ENCODE peak calls at places on chromosomes 6 and 20, in six cellular contexts. C is H1, G is GM12891, M is HepG2, U is K562, I is GM12878. Z is an unnamed sample.

GRCh38 chr6:154548130-154548830 is 37.8 kb upstream of the CNKSR3 start:
- DNase-seq in C (no peak), G (no peak), M (no peak), U (no peak), I (no peak), Z (no peak)

GRCh38 chr6:88865275-88865674 is 98.1 kb downstream of the RNGTT start:
- DNase-seq in C (no peak), G (no peak), M (no peak), U (no peak), I (no peak), Z (no peak)

GRCh38 chr6:14542670-14543366 is 425.2 kb downstream of the CD83 start:
- DNase-seq in C (no peak), G (no peak), M (no peak), U (no peak), I (peak), Z (no peak)

GRCh38 chr6:170038251-170038650 is 252.6 kb downstream of the DLL1 start:
- DNase-seq in C (no peak), G (no peak), M (no peak), U (no peak), I (no peak), Z (no peak)

GRCh38 chr6:168078943-168079405 is at the start of gene FRMD1:
- DNase-seq in C (no peak), G (no peak), M (peak), U (no peak), I (no peak), Z (no peak)

GRCh38 chr6:8905647-8906231 is 470.4 kb upstream of the SLC35B3 start:
- DNase-seq in C (no peak), G (no peak), M (no peak), U (no peak), I (no peak), Z (no peak)

GRCh38 chr6:165729307-165729936 is 66.4 kb upstream of the PDE10A start:
- DNase-seq in C (peak), G (peak), M (peak), U (peak), I (no peak), Z (peak)

GRCh38 chr6:5271926-5272325 is 10.6 kb downstream of the FARS2 start:
- DNase-seq in C (no peak), G (no peak), M (no peak), U (no peak), I (no peak), Z (no peak)

GRCh38 chr6:52573295-52573694 is 3.6 kb downstream of the TRAM2 start:
- DNase-seq in C (no peak), G (no peak), M (no peak), U (no peak), I (no peak), Z (no peak)

GRCh38 chr6:123640567-123641187 is 3.9 kb upstream of the TRDN start:
- DNase-seq in C (no peak), G (no peak), M (no peak), U (no peak), I (no peak), Z (no peak)

GRCh38 chr6:169723991-169724553 is at the start of gene PHF10:
- DNase-seq in C (no peak), G (peak), M (no peak), U (peak), I (no peak), Z (peak)

GRCh38 chr6:144161970-144162369 is 11.7 kb downstream of the STX11 start:
- DNase-seq in C (no peak), G (no peak), M (no peak), U (no peak), I (no peak), Z (no peak)

GRCh38 chr20:45425561-45425960 is 9.6 kb downstream of the PIGT start:
- DNase-seq in C (no peak), G (no peak), M (no peak), U (no peak), I (no peak), Z (no peak)

GRCh38 chr6:19399406-19399805 is 437.8 kb upstream of the ID4 start:
- DNase-seq in C (no peak), G (no peak), M (no peak), U (no peak), I (no peak), Z (no peak)

GRCh38 chr20:57093766-57094165 is 172.7 kb downstream of the BMP7 start:
- DNase-seq in C (no peak), G (no peak), M (no peak), U (no peak), I (no peak), Z (no peak)

GRCh38 chr6:37705239-37706051 is 7.8 kb upstream of the MDGA1 start:
- DNase-seq in C (peak), G (peak), M (no peak), U (peak), I (peak), Z (peak)

GRCh38 chr6:5125152-5126006 is 40.2 kb downstream of the PPP1R3G start:
- DNase-seq in C (no peak), G (no peak), M (peak), U (peak), I (no peak), Z (no peak)

GRCh38 chr6:166097914-166098522 is 69.6 kb downstream of the TBXT start:
- DNase-seq in C (peak), G (peak), M (peak), U (peak), I (no peak), Z (peak)

GRCh38 chr20:29874476-29875202 is 1382.8 kb upstream of the DEFB115 start:
- DNase-seq in C (no peak), G (no peak), M (no peak), U (no peak), I (no peak), Z (no peak)

GRCh38 chr20:37864275-37864674 is 38.7 kb upstream of the VSTM2L start:
- DNase-seq in C (no peak), G (no peak), M (no peak), U (no peak), I (no peak), Z (no peak)

GRCh38 chr20:41078329-41078728 is 49.7 kb downstream of the TOP1 start:
- DNase-seq in C (no peak), G (no peak), M (peak), U (no peak), I (peak), Z (no peak)

GRCh38 chr20:18165553-18165952 is 27.9 kb downstream of the KAT14 start:
- DNase-seq in C (no peak), G (no peak), M (no peak), U (no peak), I (no peak), Z (no peak)

GRCh38 chr6:72500669-72501068 is 121.2 kb upstream of the KCNQ5 start:
- DNase-seq in C (no peak), G (no peak), M (no peak), U (no peak), I (no peak), Z (no peak)

GRCh38 chr6:53309059-53309896 is 39.5 kb downstream of the ELOVL5 start:
- DNase-seq in C (no peak), G (no peak), M (peak), U (peak), I (peak), Z (no peak)

GRCh38 chr20:24915892-24916291 is 33.2 kb upstream of the CST7 start:
- DNase-seq in C (peak), G (no peak), M (no peak), U (no peak), I (no peak), Z (no peak)

GRCh38 chr6:18280084-18280483 is 15.8 kb upstream of the DEK start:
- DNase-seq in C (no peak), G (no peak), M (no peak), U (no peak), I (no peak), Z (no peak)

GRCh38 chr20:5069141-5069806 is 50.5 kb downstream of the PCNA start:
- DNase-seq in C (no peak), G (no peak), M (no peak), U (no peak), I (no peak), Z (no peak)

GRCh38 chr20:47353697-47354387 is 2.7 kb downstream of the ZMYND8 start:
- DNase-seq in C (no peak), G (no peak), M (no peak), U (no peak), I (no peak), Z (no peak)

GRCh38 chr20:47354388-47354709 is 2.1 kb downstream of the ZMYND8 start:
- DNase-seq in C (no peak), G (no peak), M (no peak), U (no peak), I (no peak), Z (no peak)

GRCh38 chr20:47355489-47356219 is 845 bp downstream of the ZMYND8 start:
- DNase-seq in C (no peak), G (no peak), M (no peak), U (no peak), I (no peak), Z (no peak)

GRCh38 chr20:47356220-47356525 is 326 bp downstream of the ZMYND8 start:
- DNase-seq in C (no peak), G (no peak), M (no peak), U (no peak), I (no peak), Z (no peak)

GRCh38 chr20:47354710-47355488 is 1.6 kb downstream of the ZMYND8 start:
- DNase-seq in C (no peak), G (no peak), M (peak), U (no peak), I (no peak), Z (no peak)
- TF ChIP-seq POLR2A in C (no peak), G (no peak), M (no peak), U (no peak), I (no peak), Z (no peak)

GRCh38 chr6:137286926-137287325 is 67.7 kb upstream of the IFNGR1 start:
- DNase-seq in C (no peak), G (no peak), M (no peak), U (no peak), I (no peak), Z (no peak)

GRCh38 chr6:137290601-137291261 is 71.5 kb upstream of the IFNGR1 start:
- DNase-seq in C (no peak), G (no peak), M (no peak), U (no peak), I (no peak), Z (no peak)

GRCh38 chr6:137286368-137286767 is 67.2 kb upstream of the IFNGR1 start:
- DNase-seq in C (no peak), G (no peak), M (no peak), U (no peak), I (no peak), Z (no peak)

DNA sequence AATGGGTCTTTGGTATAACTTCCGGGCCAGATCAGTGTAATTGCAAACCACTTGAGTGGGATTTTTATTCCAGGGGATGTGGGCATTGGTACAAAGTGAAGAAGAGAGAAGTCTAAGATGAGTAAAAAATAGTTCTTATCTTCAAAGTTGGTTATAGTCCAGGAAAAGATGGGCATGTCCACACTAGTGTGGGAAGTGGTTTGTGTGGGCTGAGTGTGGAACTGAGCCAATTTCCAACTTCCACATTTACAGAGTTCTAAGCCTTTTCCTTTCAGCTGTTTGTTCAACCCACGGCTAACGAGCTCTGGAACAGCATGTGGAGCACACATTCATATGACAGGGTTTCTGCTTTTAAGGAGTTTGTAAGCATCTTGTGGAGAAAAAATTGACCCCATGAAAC is 72.3 kb upstream of the IFNGR1 start:
- DNase-seq in C (no peak), G (no peak), M (no peak), U (no peak), I (no peak), Z (no peak)
- TF ChIP-seq TAF1 in C (no peak), G (no peak), M (no peak), U (no peak), I (no peak), Z (no peak)

GRCh38 chr6:107354470-107354869 is 104.9 kb downstream of the PDSS2 start:
- DNase-seq in C (no peak), G (no peak), M (no peak), U (no peak), I (no peak), Z (no peak)
- TF ChIP-seq POLR2A in C (no peak), G (no peak), M (no peak), U (no peak), I (no peak), Z (no peak)

GRCh38 chr6:24357336-24358218 is at the start of gene DCDC2:
- DNase-seq in C (peak), G (no peak), M (peak), U (no peak), I (no peak), Z (no peak)

GRCh38 chr6:24356310-24357035 is 1.4 kb downstream of the DCDC2 start:
- DNase-seq in C (no peak), G (no peak), M (peak), U (no peak), I (no peak), Z (no peak)

GRCh38 chr6:24355422-24355821 is 2.4 kb downstream of the DCDC2 start:
- DNase-seq in C (no peak), G (no peak), M (no peak), U (no peak), I (no peak), Z (no peak)

GRCh38 chr6:24358219-24358821 is 461 bp upstream of the DCDC2 start:
- DNase-seq in C (no peak), G (no peak), M (no peak), U (no peak), I (no peak), Z (no peak)

GRCh38 chr6:24359640-24360454 is 2.0 kb upstream of the DCDC2 start:
- DNase-seq in C (peak), G (peak), M (no peak), U (peak), I (peak), Z (peak)
- TF ChIP-seq TAF1 in C (peak), G (no peak), M (no peak), U (no peak), I (no peak), Z (no peak)

Z was measured in GM12892.